ENCODE peak calls at places on chromosomes 4 and X, in ten cellular contexts. D, K, G, M, J, U, E, N, W and P are unnamed samples.

GRCh38 chrX:68113837-68114572 is 319.3 kb downstream of the OPHN1 start:
- DNase-seq in U (no peak), N (no peak), M (no peak), J (no peak), K (no peak), G (no peak), W (no peak), E (no peak), D (no peak), P (no peak)

GRCh38 chrX:40420899-40421729 is 159.7 kb upstream of the ATP6AP2 start:
- DNase-seq in W (no peak), G (no peak), J (no peak), E (no peak), D (peak; percentile 71), N (no peak), M (peak; percentile 10), U (no peak), K (peak; percentile 13), P (peak; percentile 7)

GRCh38 chr4:81666491-81666890 is 194.8 kb upstream of the RASGEF1B start:
- DNase-seq in N (no peak), J (no peak), E (no peak), D (no peak), M (no peak), K (no peak), G (no peak), U (no peak), W (no peak), P (no peak)

GRCh38 chr4:20474119-20474518 is 222.4 kb downstream of the SLIT2 start:
- DNase-seq in W (peak; percentile 25), J (no peak), N (peak; percentile 41), U (no peak), D (no peak), M (peak; percentile 21), K (no peak), E (no peak), G (no peak), P (peak; percentile 63)

GRCh38 chrX:123648028-123648810 is 84.6 kb downstream of the THOC2 start:
- DNase-seq in D (peak; percentile 74), N (peak; percentile 83), G (peak; percentile 0), J (peak; percentile 61), E (peak; percentile 60), U (peak; percentile 42), W (peak; percentile 63), K (peak; percentile 81), M (peak; percentile 1), P (peak; percentile 63)

GRCh38 chrX:122004127-122004526 is 956.7 kb downstream of the GLUD2 start:
- DNase-seq in D (no peak), U (no peak), W (no peak), M (no peak), K (no peak), E (no peak), N (no peak), J (no peak), G (no peak), P (no peak)

GRCh38 chrX:108090474-108091265 is 672 bp downstream of the PSMD10 start:
- DNase-seq in J (no peak), E (no peak), K (peak; percentile 13), D (peak; percentile 41), U (no peak), G (no peak), N (no peak), M (peak; percentile 59), W (peak; percentile 34), P (peak; percentile 45)

GRCh38 chr4:101232074-101232776 is 115.1 kb downstream of the PPP3CA start:
- DNase-seq in J (no peak), D (peak; percentile 85), E (no peak), U (no peak), N (peak; percentile 14), K (no peak), G (no peak), M (peak; percentile 77), W (peak; percentile 87), P (peak; percentile 83)

GRCh38 chr4:67885727-67886126 is 1.9 kb upstream of the TMPRSS11D start:
- DNase-seq in N (peak; percentile 7), K (no peak), E (no peak), W (peak; percentile 100), G (no peak), M (peak; percentile 85), J (no peak), U (no peak), D (peak; percentile 97), P (peak; percentile 71)

GRCh38 chr4:14749910-14750309 is 252.4 kb upstream of the CPEB2 start:
- DNase-seq in W (peak; percentile 56), K (no peak), J (peak; percentile 60), U (peak; percentile 28), M (peak; percentile 12), D (peak; percentile 1), E (peak; percentile 45), G (no peak), N (peak; percentile 16), P (peak; percentile 8)
- TF ChIP-seq CTCF in W (peak; percentile 74), K (peak; percentile 9), J (peak; percentile 27), U (peak; percentile 50), M (peak; percentile 40), D (peak; percentile 13), E (peak; percentile 48), G (no peak), N (peak; percentile 19), P (peak; percentile 5)

GRCh38 chr4:6331018-6331417 is 61.4 kb downstream of the WFS1 start:
- DNase-seq in U (peak; percentile 23), M (peak; percentile 25), E (no peak), N (peak; percentile 28), W (no peak), D (no peak), J (no peak), K (peak; percentile 66), G (no peak), P (peak; percentile 33)
- TF ChIP-seq CTCF in U (peak; percentile 52), M (peak; percentile 63), E (peak; percentile 51), N (peak; percentile 34), W (peak; percentile 72), D (peak; percentile 37), J (no peak), K (peak; percentile 84), G (peak; percentile 28), P (peak; percentile 69)

DNA sequence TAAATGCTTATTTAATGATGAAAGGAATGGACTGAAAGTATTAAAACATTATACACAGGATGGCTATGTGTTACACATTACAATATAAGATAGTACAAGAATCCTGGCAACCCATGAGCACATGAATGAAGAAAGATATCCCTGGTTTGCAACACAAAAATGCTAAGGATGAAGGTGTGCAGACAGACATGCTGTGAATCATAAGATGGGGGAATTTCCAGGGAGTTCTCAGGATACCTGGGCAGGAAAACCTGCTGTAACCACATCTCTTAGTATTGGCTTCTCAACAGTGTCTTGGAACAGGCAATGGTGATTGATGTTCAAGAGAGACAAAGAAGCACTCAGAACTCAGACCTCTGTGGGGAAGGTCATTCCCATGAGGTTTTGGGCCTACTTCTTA is 23.9 kb upstream of the ANOS1 start:
- DNase-seq in N (no peak), E (no peak), D (peak; percentile 10), W (peak; percentile 73), G (no peak), K (no peak), J (no peak), M (no peak), U (no peak), P (no peak)
- TF ChIP-seq CTCF in N (no peak), E (no peak), D (no peak), W (no peak), G (no peak), K (no peak), J (no peak), M (no peak), U (no peak), P (no peak)

DNA sequence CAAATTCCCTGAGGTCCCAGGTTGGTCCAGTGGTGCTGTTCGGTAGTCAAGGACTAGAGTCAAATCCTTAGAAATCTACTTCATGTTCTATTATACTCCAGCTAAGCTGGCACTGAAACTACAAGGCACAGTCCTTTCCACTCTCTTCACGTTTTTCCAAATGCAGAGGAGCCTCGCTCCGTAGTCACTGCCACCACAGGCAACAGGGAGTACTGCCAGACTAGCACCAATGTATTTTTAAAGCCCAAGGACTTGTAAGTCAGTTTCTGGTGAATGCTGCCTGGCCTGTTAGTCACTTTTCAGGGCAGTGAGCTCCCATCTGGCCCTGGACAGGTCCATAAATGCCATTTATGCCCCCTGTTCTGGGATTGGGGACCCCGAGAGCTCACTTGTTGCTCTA is 323.5 kb downstream of the FAM47A start:
- DNase-seq in G (no peak), M (no peak), U (no peak), W (no peak), E (no peak), N (no peak), K (no peak), D (no peak), J (no peak), P (no peak)
- TF ChIP-seq CTCF in G (no peak), M (no peak), U (no peak), W (no peak), E (no peak), N (no peak), K (no peak), D (no peak), J (no peak), P (no peak)

DNA sequence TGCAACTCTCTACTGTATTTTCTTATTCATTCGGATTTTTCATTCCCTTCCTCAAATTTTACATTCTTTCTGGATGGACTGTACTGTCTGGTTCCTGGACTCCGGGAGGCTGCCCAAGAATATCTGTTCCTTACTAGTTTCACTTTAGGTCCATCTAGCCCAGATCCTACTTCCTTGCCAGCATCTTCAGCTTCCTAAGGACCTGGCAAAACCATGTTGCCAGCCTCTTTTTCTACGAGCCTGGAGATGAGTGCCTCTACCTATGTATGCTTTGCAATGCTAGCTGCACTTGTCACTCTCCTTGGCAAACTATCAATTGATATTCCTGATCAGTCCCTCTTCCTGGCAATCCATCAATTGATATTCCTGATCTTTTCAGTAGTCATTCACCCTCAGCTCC is 5.6 kb upstream of the LNX1 start:
- DNase-seq in K (no peak), N (no peak), M (no peak), J (no peak), E (no peak), G (no peak), W (no peak), U (no peak), D (no peak), P (no peak)
- TF ChIP-seq CTCF in K (no peak), N (no peak), M (no peak), J (no peak), E (no peak), G (no peak), W (no peak), U (no peak), D (no peak), P (no peak)

GRCh38 chr4:68904786-68905185 is 46.8 kb downstream of the UGT2A3 start:
- DNase-seq in D (no peak), J (no peak), U (peak; percentile 25), E (no peak), G (no peak), K (peak; percentile 20), M (no peak), W (peak; percentile 9), N (peak; percentile 28), P (no peak)
- TF ChIP-seq CTCF in D (no peak), J (no peak), U (peak; percentile 44), E (no peak), G (no peak), K (peak; percentile 61), M (no peak), W (peak; percentile 53), N (peak; percentile 30), P (peak; percentile 14)